ENCODE peak calls at places on chromosome 10, in four cellular contexts. One of them, this sample, is unnamed.

GRCh38 chr10:125411724-125412123 is 251.4 kb upstream of the CTBP2 start:
- DNase-seq in dermis microvascular lymphatic vessel endothelial cell: no peak
- DNase-seq in fibroblast of mammary gland: peak
- DNase-seq in T1000: no peak
- DNase-seq in this sample: no peak

GRCh38 chr10:86666538-86666937 is 1.8 kb upstream of the LDB3 start:
- DNase-seq in fibroblast of mammary gland: no peak
- DNase-seq in dermis microvascular lymphatic vessel endothelial cell: no peak
- DNase-seq in T1000: no peak
- DNase-seq in this sample: no peak

GRCh38 chr10:95651346-95652115 is 5.0 kb downstream of the ALDH18A1 start:
- DNase-seq in T1000: no peak
- DNase-seq in fibroblast of mammary gland: no peak
- DNase-seq in dermis microvascular lymphatic vessel endothelial cell: no peak
- DNase-seq in this sample: no peak

GRCh38 chr10:127600479-127600878 is 51.4 kb downstream of the NPS start:
- DNase-seq in fibroblast of mammary gland: no peak
- DNase-seq in dermis microvascular lymphatic vessel endothelial cell: no peak
- DNase-seq in T1000: no peak
- DNase-seq in this sample: no peak

GRCh38 chr10:24744966-24745365 is 21.3 kb upstream of the ARHGAP21 start:
- DNase-seq in T1000: no peak
- DNase-seq in dermis microvascular lymphatic vessel endothelial cell: no peak
- DNase-seq in fibroblast of mammary gland: no peak
- DNase-seq in this sample: no peak

GRCh38 chr10:98340946-98341345 is 73.0 kb upstream of the LOXL4 start:
- DNase-seq in dermis microvascular lymphatic vessel endothelial cell: no peak
- DNase-seq in T1000: no peak
- DNase-seq in fibroblast of mammary gland: peak
- DNase-seq in this sample: no peak

GRCh38 chr10:44883581-44884331 is 27.4 kb upstream of the TMEM72 start:
- DNase-seq in fibroblast of mammary gland: no peak
- DNase-seq in dermis microvascular lymphatic vessel endothelial cell: no peak
- DNase-seq in T1000: no peak
- DNase-seq in this sample: no peak

GRCh38 chr10:6692856-6693255 is 112.8 kb upstream of the PRKCQ start:
- DNase-seq in fibroblast of mammary gland: no peak
- DNase-seq in T1000: no peak
- DNase-seq in dermis microvascular lymphatic vessel endothelial cell: no peak
- DNase-seq in this sample: no peak

GRCh38 chr10:94627511-94627910 is 56.0 kb upstream of the CYP2C18 start:
- DNase-seq in dermis microvascular lymphatic vessel endothelial cell: no peak
- DNase-seq in fibroblast of mammary gland: no peak
- DNase-seq in T1000: no peak
- DNase-seq in this sample: no peak

GRCh38 chr10:114577133-114577532 is 80.9 kb downstream of the ABLIM1 start:
- DNase-seq in fibroblast of mammary gland: peak
- DNase-seq in dermis microvascular lymphatic vessel endothelial cell: no peak
- DNase-seq in T1000: no peak
- DNase-seq in this sample: no peak

GRCh38 chr10:81943583-81943982 is 68.6 kb downstream of the NRG3 start:
- DNase-seq in T1000: no peak
- DNase-seq in dermis microvascular lymphatic vessel endothelial cell: no peak
- DNase-seq in fibroblast of mammary gland: no peak
- DNase-seq in this sample: no peak

GRCh38 chr10:130048081-130048480 is 62.5 kb downstream of the C10orf143 start:
- DNase-seq in dermis microvascular lymphatic vessel endothelial cell: no peak
- DNase-seq in fibroblast of mammary gland: no peak
- DNase-seq in T1000: no peak
- DNase-seq in this sample: no peak

GRCh38 chr10:88995156-88995876 is 4.7 kb downstream of the FAS start:
- DNase-seq in dermis microvascular lymphatic vessel endothelial cell: no peak
- DNase-seq in fibroblast of mammary gland: no peak
- DNase-seq in T1000: no peak
- DNase-seq in this sample: no peak

GRCh38 chr10:123156091-123156490 is 1.9 kb downstream of the BUB3 start:
- DNase-seq in T1000: no peak
- DNase-seq in fibroblast of mammary gland: peak
- DNase-seq in dermis microvascular lymphatic vessel endothelial cell: no peak
- DNase-seq in this sample: no peak

GRCh38 chr10:12839941-12840611 is 161.4 kb downstream of the CCDC3 start:
- DNase-seq in fibroblast of mammary gland: peak
- DNase-seq in T1000: no peak
- DNase-seq in dermis microvascular lymphatic vessel endothelial cell: no peak
- DNase-seq in this sample: no peak

GRCh38 chr10:127694580-127695193 is 42.3 kb upstream of the FOXI2 start:
- DNase-seq in T1000: no peak
- DNase-seq in dermis microvascular lymphatic vessel endothelial cell: peak
- DNase-seq in fibroblast of mammary gland: peak
- DNase-seq in this sample: no peak

GRCh38 chr10:115129752-115130151 is 36.6 kb downstream of the ATRNL1 start:
- DNase-seq in T1000: no peak
- DNase-seq in dermis microvascular lymphatic vessel endothelial cell: peak
- DNase-seq in fibroblast of mammary gland: peak
- DNase-seq in this sample: no peak

GRCh38 chr10:24446739-24447138 is 237.8 kb downstream of the KIAA1217 start:
- DNase-seq in fibroblast of mammary gland: peak
- DNase-seq in dermis microvascular lymphatic vessel endothelial cell: no peak
- DNase-seq in T1000: no peak
- DNase-seq in this sample: no peak

GRCh38 chr10:82922755-82923154 is 1047.8 kb downstream of the NRG3 start:
- DNase-seq in dermis microvascular lymphatic vessel endothelial cell: no peak
- DNase-seq in fibroblast of mammary gland: peak
- DNase-seq in T1000: no peak
- DNase-seq in this sample: no peak

GRCh38 chr10:20855398-20856038 is 41.6 kb downstream of the NEBL start:
- DNase-seq in T1000: no peak
- DNase-seq in dermis microvascular lymphatic vessel endothelial cell: no peak
- DNase-seq in fibroblast of mammary gland: peak
- DNase-seq in this sample: no peak

GRCh38 chr10:132654708-132655661 is 117.4 kb downstream of the INPP5A start:
- DNase-seq in T1000: peak
- DNase-seq in fibroblast of mammary gland: peak
- DNase-seq in dermis microvascular lymphatic vessel endothelial cell: peak
- DNase-seq in this sample: no peak

GRCh38 chr10:45425628-45426563 is 51.9 kb downstream of the ALOX5 start:
- DNase-seq in T1000: no peak
- DNase-seq in dermis microvascular lymphatic vessel endothelial cell: no peak
- DNase-seq in fibroblast of mammary gland: peak
- DNase-seq in this sample: no peak

GRCh38 chr10:24370877-24371276 is 161.9 kb downstream of the KIAA1217 start:
- DNase-seq in dermis microvascular lymphatic vessel endothelial cell: no peak
- DNase-seq in T1000: no peak
- DNase-seq in fibroblast of mammary gland: no peak
- DNase-seq in this sample: no peak

This sample was measured in esophagus squamous epithelium.